ENCODE peak calls at places on chromosomes 11 and 22, in seven cellular contexts. One of them, this sample, is unnamed.

GRCh38 chr11:111598546-111598945 is 3.7 kb upstream of the SIK2 start:
- DNase-seq in T-helper 17 cell: no peak
- DNase-seq in left cardiac atrium: no peak
- DNase-seq in Peyer's patch: no peak
- DNase-seq in neuronal stem cell: no peak
- DNase-seq in NAMALWA: no peak
- DNase-seq in renal cortical epithelial cell: no peak
- DNase-seq in this sample: no peak

GRCh38 chr11:986270-986951 is 50.1 kb downstream of the MUC6 start:
- DNase-seq in renal cortical epithelial cell: no peak
- DNase-seq in neuronal stem cell: no peak
- DNase-seq in Peyer's patch: no peak
- DNase-seq in NAMALWA: no peak
- DNase-seq in T-helper 17 cell: no peak
- DNase-seq in left cardiac atrium: no peak
- DNase-seq in this sample: no peak

GRCh38 chr11:45870706-45871105 is 14.7 kb upstream of the MAPK8IP1 start:
- DNase-seq in left cardiac atrium: no peak
- DNase-seq in neuronal stem cell: no peak
- DNase-seq in Peyer's patch: no peak
- DNase-seq in T-helper 17 cell: no peak
- DNase-seq in renal cortical epithelial cell: no peak
- DNase-seq in NAMALWA: no peak
- DNase-seq in this sample: no peak

GRCh38 chr22:43526117-43526655 is 114.4 kb downstream of the MPPED1 start:
- DNase-seq in NAMALWA: no peak
- DNase-seq in left cardiac atrium: no peak
- DNase-seq in neuronal stem cell: no peak
- DNase-seq in renal cortical epithelial cell: no peak
- DNase-seq in Peyer's patch: no peak
- DNase-seq in T-helper 17 cell: no peak
- DNase-seq in this sample: no peak

GRCh38 chr22:27752771-27753170 is 48.8 kb downstream of the MN1 start:
- DNase-seq in NAMALWA: no peak
- DNase-seq in left cardiac atrium: peak
- DNase-seq in T-helper 17 cell: no peak
- DNase-seq in renal cortical epithelial cell: no peak
- DNase-seq in neuronal stem cell: no peak
- DNase-seq in Peyer's patch: no peak
- DNase-seq in this sample: no peak

GRCh38 chr11:121254756-121255155 is 37.8 kb upstream of the SC5D start:
- DNase-seq in neuronal stem cell: no peak
- DNase-seq in NAMALWA: no peak
- DNase-seq in T-helper 17 cell: no peak
- DNase-seq in Peyer's patch: no peak
- DNase-seq in left cardiac atrium: no peak
- DNase-seq in renal cortical epithelial cell: no peak
- DNase-seq in this sample: no peak

GRCh38 chr11:73854680-73855079 is 22.0 kb downstream of the COA4 start:
- DNase-seq in Peyer's patch: no peak
- DNase-seq in T-helper 17 cell: no peak
- DNase-seq in left cardiac atrium: no peak
- DNase-seq in renal cortical epithelial cell: no peak
- DNase-seq in NAMALWA: no peak
- DNase-seq in neuronal stem cell: no peak
- DNase-seq in this sample: no peak

GRCh38 chr22:49812838-49813237 is 14.8 kb downstream of the BRD1 start:
- DNase-seq in renal cortical epithelial cell: peak
- DNase-seq in NAMALWA: no peak
- DNase-seq in neuronal stem cell: no peak
- DNase-seq in left cardiac atrium: no peak
- DNase-seq in Peyer's patch: no peak
- DNase-seq in T-helper 17 cell: no peak
- DNase-seq in this sample: no peak

GRCh38 chr11:76795936-76796441 is 12.8 kb downstream of the TSKU start:
- DNase-seq in T-helper 17 cell: no peak
- DNase-seq in renal cortical epithelial cell: no peak
- DNase-seq in Peyer's patch: no peak
- DNase-seq in left cardiac atrium: no peak
- DNase-seq in neuronal stem cell: no peak
- DNase-seq in NAMALWA: no peak
- DNase-seq in this sample: no peak

GRCh38 chr11:15204766-15205165 is 90.0 kb downstream of the INSC start:
- DNase-seq in NAMALWA: no peak
- DNase-seq in left cardiac atrium: no peak
- DNase-seq in neuronal stem cell: no peak
- DNase-seq in T-helper 17 cell: no peak
- DNase-seq in Peyer's patch: no peak
- DNase-seq in renal cortical epithelial cell: peak
- DNase-seq in this sample: no peak

GRCh38 chr11:71370895-71371673 is 77.1 kb downstream of the DHCR7 start:
- DNase-seq in Peyer's patch: no peak
- DNase-seq in T-helper 17 cell: no peak
- DNase-seq in left cardiac atrium: no peak
- DNase-seq in NAMALWA: no peak
- DNase-seq in neuronal stem cell: no peak
- DNase-seq in renal cortical epithelial cell: no peak
- DNase-seq in this sample: peak

GRCh38 chr11:92681606-92682005 is 287.8 kb upstream of the MTNR1B start:
- DNase-seq in left cardiac atrium: no peak
- DNase-seq in NAMALWA: no peak
- DNase-seq in renal cortical epithelial cell: no peak
- DNase-seq in T-helper 17 cell: no peak
- DNase-seq in neuronal stem cell: no peak
- DNase-seq in Peyer's patch: no peak
- DNase-seq in this sample: no peak

GRCh38 chr11:61362542-61362875 is 335 bp downstream of the TMEM138 start:
- DNase-seq in NAMALWA: peak
- DNase-seq in T-helper 17 cell: no peak
- DNase-seq in renal cortical epithelial cell: peak
- DNase-seq in left cardiac atrium: no peak
- DNase-seq in neuronal stem cell: no peak
- DNase-seq in Peyer's patch: no peak
- DNase-seq in this sample: no peak

GRCh38 chr11:75775056-75775455 is 6.5 kb downstream of the DGAT2 start:
- DNase-seq in T-helper 17 cell: no peak
- DNase-seq in NAMALWA: no peak
- DNase-seq in Peyer's patch: no peak
- DNase-seq in left cardiac atrium: no peak
- DNase-seq in neuronal stem cell: no peak
- DNase-seq in renal cortical epithelial cell: no peak
- DNase-seq in this sample: no peak

GRCh38 chr11:15629690-15630321 is 515.1 kb downstream of the INSC start:
- DNase-seq in neuronal stem cell: no peak
- DNase-seq in renal cortical epithelial cell: no peak
- DNase-seq in T-helper 17 cell: no peak
- DNase-seq in NAMALWA: peak
- DNase-seq in left cardiac atrium: no peak
- DNase-seq in Peyer's patch: no peak
- DNase-seq in this sample: no peak

GRCh38 chr11:14267861-14268635 is 90.9 kb downstream of the RRAS2 start:
- DNase-seq in neuronal stem cell: no peak
- DNase-seq in Peyer's patch: no peak
- DNase-seq in renal cortical epithelial cell: no peak
- DNase-seq in T-helper 17 cell: no peak
- DNase-seq in NAMALWA: no peak
- DNase-seq in left cardiac atrium: no peak
- DNase-seq in this sample: no peak

GRCh38 chr22:49046546-49047305 is 780.9 kb downstream of the BRD1 start:
- DNase-seq in renal cortical epithelial cell: no peak
- DNase-seq in Peyer's patch: no peak
- DNase-seq in T-helper 17 cell: no peak
- DNase-seq in left cardiac atrium: peak
- DNase-seq in NAMALWA: peak
- DNase-seq in neuronal stem cell: peak
- DNase-seq in this sample: peak

GRCh38 chr11:103773059-103773458 is 263.4 kb upstream of the DDI1 start:
- DNase-seq in T-helper 17 cell: no peak
- DNase-seq in left cardiac atrium: no peak
- DNase-seq in neuronal stem cell: no peak
- DNase-seq in renal cortical epithelial cell: no peak
- DNase-seq in Peyer's patch: no peak
- DNase-seq in NAMALWA: no peak
- DNase-seq in this sample: no peak

GRCh38 chr11:45593992-45594391 is 71.4 kb downstream of the CHST1 start:
- DNase-seq in neuronal stem cell: no peak
- DNase-seq in NAMALWA: peak
- DNase-seq in T-helper 17 cell: no peak
- DNase-seq in renal cortical epithelial cell: no peak
- DNase-seq in Peyer's patch: no peak
- DNase-seq in left cardiac atrium: no peak
- DNase-seq in this sample: no peak

GRCh38 chr11:91239359-91239758 is 985.3 kb upstream of the FAT3 start:
- DNase-seq in neuronal stem cell: no peak
- DNase-seq in Peyer's patch: no peak
- DNase-seq in NAMALWA: no peak
- DNase-seq in renal cortical epithelial cell: no peak
- DNase-seq in T-helper 17 cell: no peak
- DNase-seq in left cardiac atrium: no peak
- DNase-seq in this sample: no peak

GRCh38 chr22:19817561-19818263 is 37.0 kb downstream of the GNB1L start:
- DNase-seq in neuronal stem cell: no peak
- DNase-seq in renal cortical epithelial cell: no peak
- DNase-seq in Peyer's patch: no peak
- DNase-seq in T-helper 17 cell: no peak
- DNase-seq in NAMALWA: no peak
- DNase-seq in left cardiac atrium: no peak
- DNase-seq in this sample: no peak

GRCh38 chr11:67163006-67163405 is 43.9 kb downstream of the KDM2A start:
- DNase-seq in NAMALWA: no peak
- DNase-seq in renal cortical epithelial cell: no peak
- DNase-seq in T-helper 17 cell: no peak
- DNase-seq in neuronal stem cell: no peak
- DNase-seq in left cardiac atrium: no peak
- DNase-seq in Peyer's patch: no peak
- DNase-seq in this sample: no peak

GRCh38 chr11:8317164-8317563 is 53.5 kb upstream of the LMO1 start:
- DNase-seq in left cardiac atrium: no peak
- DNase-seq in renal cortical epithelial cell: no peak
- DNase-seq in neuronal stem cell: no peak
- DNase-seq in T-helper 17 cell: no peak
- DNase-seq in NAMALWA: no peak
- DNase-seq in Peyer's patch: peak
- DNase-seq in this sample: no peak

GRCh38 chr11:124633355-124633754 is 10.7 kb downstream of the TBRG1 start:
- DNase-seq in left cardiac atrium: no peak
- DNase-seq in neuronal stem cell: no peak
- DNase-seq in renal cortical epithelial cell: no peak
- DNase-seq in T-helper 17 cell: no peak
- DNase-seq in Peyer's patch: no peak
- DNase-seq in NAMALWA: peak
- DNase-seq in this sample: no peak

GRCh38 chr11:94775576-94776327 is 7.6 kb downstream of the AMOTL1 start:
- DNase-seq in T-helper 17 cell: no peak
- DNase-seq in left cardiac atrium: no peak
- DNase-seq in neuronal stem cell: no peak
- DNase-seq in Peyer's patch: no peak
- DNase-seq in NAMALWA: no peak
- DNase-seq in renal cortical epithelial cell: no peak
- DNase-seq in this sample: no peak

GRCh38 chr11:71240865-71241691 is 11.3 kb downstream of the SHANK2 start:
- DNase-seq in NAMALWA: no peak
- DNase-seq in left cardiac atrium: no peak
- DNase-seq in neuronal stem cell: no peak
- DNase-seq in renal cortical epithelial cell: peak
- DNase-seq in Peyer's patch: no peak
- DNase-seq in T-helper 17 cell: no peak
- DNase-seq in this sample: no peak

GRCh38 chr11:57368106-57368826 is 12.7 kb downstream of the PRG3 start:
- DNase-seq in left cardiac atrium: peak
- DNase-seq in Peyer's patch: no peak
- DNase-seq in T-helper 17 cell: no peak
- DNase-seq in neuronal stem cell: no peak
- DNase-seq in renal cortical epithelial cell: peak
- DNase-seq in NAMALWA: no peak
- DNase-seq in this sample: no peak

GRCh38 chr22:26718905-26719304 is 61.5 kb downstream of the MIAT start:
- DNase-seq in Peyer's patch: no peak
- DNase-seq in T-helper 17 cell: no peak
- DNase-seq in renal cortical epithelial cell: peak
- DNase-seq in left cardiac atrium: no peak
- DNase-seq in neuronal stem cell: no peak
- DNase-seq in NAMALWA: no peak
- DNase-seq in this sample: no peak

GRCh38 chr22:33519140-33519973 is 400.9 kb downstream of the LARGE1 start:
- DNase-seq in T-helper 17 cell: no peak
- DNase-seq in renal cortical epithelial cell: peak
- DNase-seq in neuronal stem cell: peak
- DNase-seq in left cardiac atrium: peak
- DNase-seq in NAMALWA: peak
- DNase-seq in Peyer's patch: no peak
- DNase-seq in this sample: peak

This sample was measured in midbrain.